ENCODE peak calls at places on chromosomes 2 and 18, in eight cellular contexts. Y, Z, H, C, S, N, V and I are unnamed samples. For H3K27me3, the result is how much of the 10 kb centered on the place peaks cover.

GRCh38 chr2:159119652-159120257 is 151.3 kb downstream of the TANC1 start:
- DNase-seq in Y (no peak), Z (no peak), H (no peak), C (peak), S (no peak), N (no peak), V (no peak), I (no peak)

GRCh38 chr18:28177828-28178635 is 1.1 kb upstream of the CDH2 start:
- DNase-seq in Y (peak), Z (peak), H (peak), C (peak), S (peak), N (no peak), V (no peak), I (no peak)

GRCh38 chr2:8438996-8439395 is 242.9 kb upstream of the ID2 start:
- DNase-seq in Y (no peak), Z (no peak), H (no peak), C (no peak), S (no peak), N (no peak), V (no peak), I (no peak)

GRCh38 chr2:127847926-127848325 is 10.0 kb downstream of the POLR2D start:
- DNase-seq in Y (no peak), Z (no peak), H (no peak), C (no peak), S (no peak), N (no peak), V (no peak), I (no peak)

GRCh38 chr2:60359569-60359968 is 193.9 kb downstream of the BCL11A start:
- DNase-seq in Y (no peak), Z (no peak), H (no peak), C (no peak), S (no peak), N (no peak), V (no peak), I (no peak)

GRCh38 chr2:178401994-178402437 is 49.0 kb downstream of the PRKRA start:
- DNase-seq in Y (no peak), Z (no peak), H (no peak), C (no peak), S (no peak), N (no peak), V (no peak), I (no peak)

GRCh38 chr2:233399306-233400225 is 45.3 kb downstream of the DGKD start:
- DNase-seq in Y (no peak), Z (no peak), H (no peak), C (no peak), S (no peak), N (no peak), V (no peak), I (no peak)

GRCh38 chr2:112580084-112580483 is 4.3 kb upstream of the CHCHD5 start:
- DNase-seq in Y (no peak), Z (no peak), H (no peak), C (no peak), S (no peak), N (no peak), V (no peak), I (no peak)

GRCh38 chr2:236052926-236053846 is 115.0 kb downstream of the GBX2 start:
- DNase-seq in Y (peak), Z (no peak), H (no peak), C (no peak), S (no peak), N (no peak), V (no peak), I (no peak)

GRCh38 chr2:10169581-10169980 is 47.0 kb downstream of the RRM2 start:
- DNase-seq in Y (peak), Z (peak), H (no peak), C (peak), S (no peak), N (no peak), V (no peak), I (no peak)

GRCh38 chr2:112481528-112482228 is at the start of gene TTL:
- DNase-seq in Y (peak), Z (peak), H (peak), C (peak), S (peak), N (no peak), V (peak), I (peak)

GRCh38 chr2:230939691-230940475 is 14.8 kb upstream of the GPR55 start:
- DNase-seq in Y (peak), Z (no peak), H (no peak), C (no peak), S (no peak), N (no peak), V (no peak), I (no peak)

GRCh38 chr2:170224692-170225091 is 46.7 kb downstream of the MYO3B start:
- DNase-seq in Y (no peak), Z (no peak), H (no peak), C (no peak), S (no peak), N (no peak), V (no peak), I (no peak)

GRCh38 chr2:10297950-10298349 is 4.8 kb upstream of the HPCAL1 start:
- DNase-seq in Y (no peak), Z (peak), H (peak), C (peak), S (peak), N (no peak), V (no peak), I (peak)

GRCh38 chr2:23609254-23609653 is 224.3 kb downstream of the KLHL29 start:
- DNase-seq in Y (no peak), Z (no peak), H (no peak), C (no peak), S (no peak), N (no peak), V (no peak), I (no peak)
- H3K27me3 ChIP-seq in Y (under half), Z (under half), H (under half), C (under half), S (under half), N (under half), V (under half), I (under half)

DNA sequence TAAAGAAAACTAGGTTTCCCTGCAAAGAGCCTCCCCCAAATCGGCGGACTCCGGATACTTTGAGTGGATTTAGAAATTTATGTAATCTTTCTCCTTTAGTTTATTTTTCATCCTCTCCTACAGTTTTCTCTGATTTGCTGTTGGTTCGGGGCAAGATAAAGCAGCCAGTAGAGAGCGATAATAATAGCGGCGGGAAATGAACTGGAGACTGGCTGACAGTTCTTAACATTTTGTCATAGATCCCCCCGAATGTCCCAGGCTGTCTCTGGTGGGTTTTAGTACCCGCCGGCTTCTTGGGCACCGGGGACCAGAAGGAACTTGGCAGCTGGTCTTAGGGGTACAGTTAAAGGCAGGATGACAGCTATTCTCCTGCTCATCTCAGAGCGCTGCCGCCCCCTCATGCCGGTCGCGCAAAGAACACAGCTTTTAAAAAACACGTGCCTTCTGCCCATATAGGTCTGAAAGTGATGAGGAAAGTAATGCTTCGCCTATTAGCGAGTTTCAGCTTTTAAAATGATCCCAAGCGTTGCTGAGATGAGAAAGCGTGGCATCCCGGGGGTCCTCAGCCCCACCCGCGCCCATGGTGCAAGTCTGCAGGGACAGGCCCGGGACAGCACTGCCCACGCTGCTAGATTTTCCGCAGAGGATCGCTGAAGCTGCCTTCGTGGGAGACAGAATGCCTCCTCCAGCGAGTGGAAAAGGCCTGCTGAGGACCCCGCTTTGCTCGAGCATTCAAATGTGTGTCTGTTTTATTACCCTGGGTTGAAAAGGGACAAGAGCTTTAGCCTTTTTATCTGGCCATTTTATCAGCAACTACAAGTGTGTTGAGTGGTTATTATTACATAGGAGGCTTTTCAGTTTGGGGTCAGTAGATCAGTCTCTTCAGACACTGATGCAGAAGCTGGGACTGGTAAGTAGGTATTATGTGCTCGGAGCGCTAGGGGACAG is 3.8 kb downstream of the ONECUT2 start:
- DNase-seq in Y (peak), Z (no peak), H (no peak), C (no peak), S (no peak), N (no peak), V (no peak), I (no peak)
- H3K27me3 ChIP-seq in Y (half or more), Z (under half), H (under half), C (half or more), S (under half), N (under half), V (under half), I (half or more)

GRCh38 chr2:88250402-88250801 is 80.3 kb downstream of the THNSL2 start:
- DNase-seq in Y (no peak), Z (no peak), H (no peak), C (no peak), S (no peak), N (no peak), V (no peak), I (no peak)

GRCh38 chr2:88254437-88255081 is 84.4 kb downstream of the THNSL2 start:
- DNase-seq in Y (no peak), Z (no peak), H (no peak), C (no peak), S (no peak), N (no peak), V (no peak), I (no peak)

GRCh38 chr2:88253997-88254396 is 83.9 kb downstream of the THNSL2 start:
- DNase-seq in Y (no peak), Z (no peak), H (no peak), C (no peak), S (no peak), N (no peak), V (no peak), I (no peak)

GRCh38 chr2:88252646-88253045 is 82.5 kb downstream of the THNSL2 start:
- DNase-seq in Y (peak), Z (no peak), H (no peak), C (no peak), S (no peak), N (no peak), V (no peak), I (no peak)

DNA sequence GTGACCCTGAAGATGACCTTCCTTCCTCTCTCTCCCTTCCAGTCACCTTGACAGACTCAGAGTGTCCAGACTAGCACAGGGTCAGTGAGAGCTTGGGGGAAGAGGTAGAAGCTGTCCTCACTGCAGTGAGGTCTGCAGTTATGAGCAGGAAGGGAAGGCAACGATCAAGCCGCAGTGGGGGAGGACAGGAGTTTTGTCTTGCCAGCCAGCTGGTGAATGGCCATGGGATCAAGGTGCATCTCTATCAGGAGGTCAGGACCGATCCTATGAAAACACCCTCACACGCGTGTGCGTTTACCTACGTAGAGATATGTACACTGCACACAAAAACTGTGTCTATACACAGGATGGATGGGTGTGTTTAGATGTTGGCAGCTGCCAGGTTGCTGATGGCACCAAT is 83.2 kb downstream of the THNSL2 start:
- DNase-seq in Y (no peak), Z (no peak), H (no peak), C (no peak), S (no peak), N (no peak), V (no peak), I (no peak)
- H3K27me3 ChIP-seq in Y (under half), Z (under half), H (half or more), C (under half), S (under half), N (under half), V (under half), I (under half)

DNA sequence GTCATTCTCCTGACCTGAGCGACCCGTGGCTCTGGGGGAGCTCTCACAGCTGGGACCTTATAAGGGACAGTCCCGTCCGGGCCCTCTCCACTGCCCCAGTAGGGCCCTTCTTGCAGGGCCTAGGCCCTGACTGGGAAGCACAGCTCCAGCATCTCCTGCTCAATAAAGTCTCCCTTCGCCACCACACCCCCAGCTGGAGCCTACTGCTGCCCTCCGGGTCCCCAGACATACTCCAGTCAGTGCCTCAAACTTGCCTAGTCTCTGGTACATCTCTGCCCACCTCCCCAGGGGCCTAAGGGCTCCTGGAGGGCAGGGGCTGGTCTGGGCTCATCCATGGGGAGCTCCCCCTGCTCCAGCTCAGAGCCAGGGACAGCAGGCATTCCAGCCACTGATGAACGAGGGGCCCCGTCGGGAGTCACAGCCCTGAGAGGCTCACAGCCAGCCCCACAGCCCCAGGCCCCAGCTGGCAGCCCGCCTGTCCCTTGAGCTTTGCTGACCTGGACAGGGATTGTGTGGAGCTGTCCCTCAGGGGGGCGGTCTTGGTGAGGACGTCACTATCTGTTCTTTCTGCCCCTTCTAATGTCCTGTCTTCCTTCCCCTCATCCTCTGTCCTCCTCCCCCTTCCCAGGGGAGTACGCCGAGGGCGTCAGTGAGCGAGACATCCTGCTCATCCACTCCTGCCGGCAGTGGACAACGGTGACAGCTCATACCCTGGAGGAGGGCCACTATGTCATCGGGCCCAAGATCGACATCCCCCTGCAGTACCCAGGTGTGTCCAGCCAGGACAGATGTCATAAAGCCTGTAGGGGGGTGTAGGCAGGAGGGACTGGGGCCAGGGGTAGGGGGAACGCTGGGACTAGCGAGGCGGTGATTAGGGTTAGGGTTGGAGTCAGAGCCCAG is 3.1 kb downstream of the GAREM2 start:
- DNase-seq in Y (no peak), Z (no peak), H (no peak), C (no peak), S (no peak), N (no peak), V (no peak), I (no peak)
- H3K27me3 ChIP-seq in Y (under half), Z (under half), H (under half), C (under half), S (under half), N (under half), V (under half), I (under half)

GRCh38 chr2:26730950-26731349 is 33.1 kb upstream of the SLC35F6 start:
- DNase-seq in Y (no peak), Z (no peak), H (no peak), C (no peak), S (no peak), N (no peak), V (no peak), I (no peak)
- H3K27me3 ChIP-seq in Y (under half), Z (under half), H (under half), C (under half), S (under half), N (under half), V (under half), I (under half)

GRCh38 chr2:218983971-218984238 is 1.1 kb downstream of the FEV start:
- DNase-seq in Y (no peak), Z (no peak), H (no peak), C (no peak), S (no peak), N (no peak), V (no peak), I (no peak)
- H3K27me3 ChIP-seq in Y (half or more), Z (under half), H (half or more), C (half or more), S (under half), N (under half), V (under half), I (half or more)